ENCODE peak calls at places on chromosome 4, in nine cellular contexts. One of them, this sample, is unnamed.
A peak's percentile ranks its signal among the peaks of the same experiment; 100 is the strongest.

GRCh38 chr4:73055241-73055897 is 14.1 kb downstream of the COX18 start:
- DNase-seq in SJSA1: no peak
- DNase-seq in neuronal stem cell: no peak
- DNase-seq in MM.1S: peak; percentile 61
- DNase-seq in A673: no peak
- DNase-seq in CD8-positive, alpha-beta T cell: no peak
- DNase-seq in right lobe of liver: no peak
- DNase-seq in GM23248: no peak
- DNase-seq in lung: no peak
- DNase-seq in this sample: no peak

GRCh38 chr4:74529284-74530041 is 84.5 kb downstream of the AREG start:
- DNase-seq in neuronal stem cell: no peak
- DNase-seq in A673: no peak
- DNase-seq in CD8-positive, alpha-beta T cell: no peak
- DNase-seq in GM23248: no peak
- DNase-seq in lung: no peak
- DNase-seq in right lobe of liver: no peak
- DNase-seq in MM.1S: no peak
- DNase-seq in SJSA1: no peak
- DNase-seq in this sample: no peak

GRCh38 chr4:108887034-108887433 is 124.2 kb upstream of the ETNPPL start:
- DNase-seq in SJSA1: no peak
- DNase-seq in A673: no peak
- DNase-seq in MM.1S: no peak
- DNase-seq in neuronal stem cell: no peak
- DNase-seq in right lobe of liver: no peak
- DNase-seq in GM23248: no peak
- DNase-seq in CD8-positive, alpha-beta T cell: no peak
- DNase-seq in lung: no peak
- DNase-seq in this sample: no peak

GRCh38 chr4:145234086-145234694 is 53.8 kb upstream of the OTUD4 start:
- DNase-seq in GM23248: peak; percentile 67
- DNase-seq in SJSA1: peak; percentile 57
- DNase-seq in MM.1S: peak; percentile 82
- DNase-seq in CD8-positive, alpha-beta T cell: peak; percentile 55
- DNase-seq in lung: no peak
- DNase-seq in right lobe of liver: peak; percentile 30
- DNase-seq in neuronal stem cell: peak; percentile 52
- DNase-seq in A673: peak; percentile 75
- DNase-seq in this sample: peak; percentile 55

GRCh38 chr4:22115262-22115661 is 166.7 kb upstream of the KCNIP4 start:
- DNase-seq in GM23248: no peak
- DNase-seq in MM.1S: no peak
- DNase-seq in neuronal stem cell: no peak
- DNase-seq in A673: no peak
- DNase-seq in SJSA1: no peak
- DNase-seq in CD8-positive, alpha-beta T cell: no peak
- DNase-seq in lung: no peak
- DNase-seq in right lobe of liver: no peak
- DNase-seq in this sample: no peak

GRCh38 chr4:41209187-41209586 is 5.2 kb downstream of the APBB2 start:
- DNase-seq in neuronal stem cell: no peak
- DNase-seq in SJSA1: no peak
- DNase-seq in right lobe of liver: peak; percentile 48
- DNase-seq in CD8-positive, alpha-beta T cell: no peak
- DNase-seq in lung: no peak
- DNase-seq in GM23248: no peak
- DNase-seq in A673: peak; percentile 11
- DNase-seq in MM.1S: no peak
- DNase-seq in this sample: no peak

GRCh38 chr4:10032625-10033024 is 11.3 kb upstream of the SLC2A9 start:
- DNase-seq in MM.1S: no peak
- DNase-seq in right lobe of liver: peak; percentile 38
- DNase-seq in A673: no peak
- DNase-seq in CD8-positive, alpha-beta T cell: no peak
- DNase-seq in lung: no peak
- DNase-seq in GM23248: peak; percentile 90
- DNase-seq in neuronal stem cell: no peak
- DNase-seq in SJSA1: no peak
- DNase-seq in this sample: no peak

GRCh38 chr4:26992657-26993361 is 132.2 kb downstream of the STIM2 start:
- DNase-seq in neuronal stem cell: no peak
- DNase-seq in SJSA1: no peak
- DNase-seq in MM.1S: no peak
- DNase-seq in lung: no peak
- DNase-seq in GM23248: peak; percentile 66
- DNase-seq in A673: peak; percentile 42
- DNase-seq in CD8-positive, alpha-beta T cell: no peak
- DNase-seq in right lobe of liver: no peak
- DNase-seq in this sample: no peak

GRCh38 chr4:157226035-157226434 is 5.5 kb downstream of the GRIA2 start:
- DNase-seq in MM.1S: no peak
- DNase-seq in CD8-positive, alpha-beta T cell: no peak
- DNase-seq in A673: no peak
- DNase-seq in right lobe of liver: no peak
- DNase-seq in GM23248: no peak
- DNase-seq in SJSA1: no peak
- DNase-seq in lung: no peak
- DNase-seq in neuronal stem cell: no peak
- DNase-seq in this sample: no peak

DNA sequence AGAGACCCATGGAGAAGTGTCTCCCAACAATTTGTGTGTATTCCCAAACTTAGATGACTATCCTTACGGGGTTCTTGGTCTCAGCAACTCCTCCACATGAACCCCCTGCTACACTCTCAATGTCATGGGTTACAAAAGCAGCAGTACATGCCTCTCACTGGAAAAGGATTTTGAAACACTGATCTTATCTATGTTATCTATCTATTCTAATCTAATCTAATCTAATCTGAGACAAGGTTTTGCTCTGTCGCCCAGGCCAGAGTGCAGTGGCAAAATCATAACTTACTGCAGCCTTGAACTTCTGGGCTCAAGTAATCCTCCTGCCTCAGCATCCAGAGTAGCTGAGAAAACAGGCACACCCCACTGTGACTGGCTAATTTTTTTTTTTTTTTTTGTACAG is 19.3 kb downstream of the TSPAN5 start:
- DNase-seq in A673: no peak
- DNase-seq in lung: no peak
- DNase-seq in GM23248: no peak
- DNase-seq in MM.1S: no peak
- DNase-seq in SJSA1: no peak
- DNase-seq in CD8-positive, alpha-beta T cell: no peak
- DNase-seq in right lobe of liver: no peak
- DNase-seq in neuronal stem cell: no peak
- DNase-seq in this sample: no peak
- H3K4me3 ChIP-seq in A673: no peak overlapping the region
- H3K4me3 ChIP-seq in lung: no peak overlapping the region
- H3K4me3 ChIP-seq in GM23248: peak overlapping the region; percentile 57
- H3K4me3 ChIP-seq in MM.1S: peak overlapping the region; percentile 52
- H3K4me3 ChIP-seq in SJSA1: no peak overlapping the region
- H3K4me3 ChIP-seq in CD8-positive, alpha-beta T cell: no peak overlapping the region
- H3K4me3 ChIP-seq in right lobe of liver: no peak overlapping the region
- H3K4me3 ChIP-seq in neuronal stem cell: no peak overlapping the region
- H3K4me3 ChIP-seq in this sample: peak overlapping the region; percentile 25

GRCh38 chr4:102824398-102824797 is 3.0 kb downstream of the UBE2D3 start:
- DNase-seq in right lobe of liver: no peak
- DNase-seq in neuronal stem cell: no peak
- DNase-seq in lung: no peak
- DNase-seq in CD8-positive, alpha-beta T cell: no peak
- DNase-seq in GM23248: peak; percentile 36
- DNase-seq in MM.1S: no peak
- DNase-seq in A673: no peak
- DNase-seq in SJSA1: no peak
- DNase-seq in this sample: no peak
- H3K4me3 ChIP-seq in right lobe of liver: peak overlapping the region; percentile 86
- H3K4me3 ChIP-seq in neuronal stem cell: no peak overlapping the region
- H3K4me3 ChIP-seq in lung: peak overlapping the region; percentile 21
- H3K4me3 ChIP-seq in CD8-positive, alpha-beta T cell: peak overlapping the region; percentile 90
- H3K4me3 ChIP-seq in GM23248: peak overlapping the region; percentile 96
- H3K4me3 ChIP-seq in MM.1S: peak overlapping the region; percentile 84
- H3K4me3 ChIP-seq in A673: peak overlapping the region; percentile 98
- H3K4me3 ChIP-seq in SJSA1: peak overlapping the region; percentile 87
- H3K4me3 ChIP-seq in this sample: peak overlapping the region; percentile 96

GRCh38 chr4:16603178-16603577 is 295.3 kb downstream of the LDB2 start:
- DNase-seq in GM23248: no peak
- DNase-seq in MM.1S: no peak
- DNase-seq in right lobe of liver: no peak
- DNase-seq in lung: no peak
- DNase-seq in neuronal stem cell: no peak
- DNase-seq in SJSA1: no peak
- DNase-seq in CD8-positive, alpha-beta T cell: no peak
- DNase-seq in A673: no peak
- DNase-seq in this sample: no peak

GRCh38 chr4:16597829-16598228 is 300.6 kb downstream of the LDB2 start:
- DNase-seq in GM23248: peak; percentile 68
- DNase-seq in right lobe of liver: no peak
- DNase-seq in A673: peak; percentile 69
- DNase-seq in neuronal stem cell: no peak
- DNase-seq in lung: no peak
- DNase-seq in CD8-positive, alpha-beta T cell: no peak
- DNase-seq in SJSA1: no peak
- DNase-seq in MM.1S: no peak
- DNase-seq in this sample: no peak

GRCh38 chr4:16596267-16596666 is 302.2 kb downstream of the LDB2 start:
- DNase-seq in CD8-positive, alpha-beta T cell: no peak
- DNase-seq in neuronal stem cell: no peak
- DNase-seq in GM23248: no peak
- DNase-seq in A673: no peak
- DNase-seq in lung: no peak
- DNase-seq in SJSA1: no peak
- DNase-seq in right lobe of liver: no peak
- DNase-seq in MM.1S: no peak
- DNase-seq in this sample: no peak

DNA sequence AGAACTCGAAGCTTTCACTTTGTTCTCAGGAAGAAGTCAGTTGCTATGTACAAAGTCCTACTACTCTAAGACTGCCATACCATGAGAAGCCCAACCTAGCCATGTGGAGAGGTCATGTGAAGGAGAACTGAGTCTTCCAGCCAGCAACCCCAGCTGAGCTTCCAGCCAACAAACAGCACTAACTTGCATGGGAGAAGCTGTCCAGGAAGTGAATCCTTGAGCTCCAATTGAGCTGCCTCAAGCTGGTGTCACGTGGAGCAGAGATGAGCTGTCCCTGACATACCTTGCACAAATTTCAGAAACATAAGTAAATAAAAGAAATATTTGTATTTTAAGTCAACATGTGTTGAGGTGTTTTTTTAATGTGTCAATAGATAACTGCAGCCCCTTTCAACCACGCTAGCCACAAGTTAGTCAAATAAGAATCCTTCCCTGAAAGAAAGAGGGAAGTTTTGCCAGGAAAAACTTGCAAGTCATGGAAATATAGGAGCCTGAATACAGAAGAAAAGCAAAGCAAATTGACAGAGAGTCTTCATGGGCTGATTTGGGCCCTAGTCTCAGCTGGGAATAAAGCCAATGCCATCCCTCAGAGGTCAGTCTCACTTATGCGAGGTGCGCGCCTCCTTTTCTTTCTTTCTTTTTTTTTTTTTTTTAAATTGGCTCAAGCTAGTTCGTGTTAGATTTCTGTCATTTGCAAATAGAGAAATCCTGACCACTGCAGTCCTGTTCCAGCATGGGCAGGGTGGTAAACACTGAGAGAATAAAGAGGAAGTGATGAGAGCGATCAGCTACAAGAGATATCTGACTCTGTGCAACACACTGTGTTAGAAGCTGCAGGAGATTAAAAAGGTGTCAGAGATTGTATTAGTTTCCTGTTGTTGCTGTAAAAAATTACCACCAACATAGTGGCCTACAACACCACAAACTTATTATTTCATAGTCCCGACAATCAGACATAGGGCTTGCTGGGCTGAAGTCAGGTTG is 299.9 kb downstream of the LDB2 start:
- DNase-seq in neuronal stem cell: no peak
- DNase-seq in SJSA1: no peak
- DNase-seq in MM.1S: no peak
- DNase-seq in CD8-positive, alpha-beta T cell: no peak
- DNase-seq in lung: no peak
- DNase-seq in right lobe of liver: no peak
- DNase-seq in A673: no peak
- DNase-seq in GM23248: peak; percentile 58
- DNase-seq in this sample: no peak
- H3K4me3 ChIP-seq in neuronal stem cell: no peak overlapping the region
- H3K4me3 ChIP-seq in SJSA1: no peak overlapping the region
- H3K4me3 ChIP-seq in MM.1S: no peak overlapping the region
- H3K4me3 ChIP-seq in CD8-positive, alpha-beta T cell: no peak overlapping the region
- H3K4me3 ChIP-seq in lung: no peak overlapping the region
- H3K4me3 ChIP-seq in right lobe of liver: no peak overlapping the region
- H3K4me3 ChIP-seq in A673: no peak overlapping the region
- H3K4me3 ChIP-seq in GM23248: no peak overlapping the region
- H3K4me3 ChIP-seq in this sample: no peak overlapping the region

GRCh38 chr4:83036991-83037390 is 2.0 kb downstream of the COPS4 start:
- DNase-seq in GM23248: peak; percentile 6
- DNase-seq in neuronal stem cell: no peak
- DNase-seq in right lobe of liver: no peak
- DNase-seq in lung: no peak
- DNase-seq in SJSA1: no peak
- DNase-seq in CD8-positive, alpha-beta T cell: no peak
- DNase-seq in MM.1S: no peak
- DNase-seq in A673: no peak
- DNase-seq in this sample: no peak
- H3K4me3 ChIP-seq in GM23248: peak overlapping the region; percentile 92
- H3K4me3 ChIP-seq in neuronal stem cell: no peak overlapping the region
- H3K4me3 ChIP-seq in right lobe of liver: no peak overlapping the region
- H3K4me3 ChIP-seq in lung: no peak overlapping the region
- H3K4me3 ChIP-seq in SJSA1: no peak overlapping the region
- H3K4me3 ChIP-seq in CD8-positive, alpha-beta T cell: no peak overlapping the region
- H3K4me3 ChIP-seq in MM.1S: no peak overlapping the region
- H3K4me3 ChIP-seq in A673: no peak overlapping the region
- H3K4me3 ChIP-seq in this sample: no peak overlapping the region